ENCODE peak calls at places on chromosome 5, in nine cellular contexts. Q is Right ventricle myocardium inferior; G is activated CD8-positive, alpha-beta T cell treated with anti-CD3 and anti-CD28 coated beads for 36 hours; Z is heart right ventricle; K is A549; W is left colon; D is HepG2; A is pancreas; O is activated T-cell treated with anti-CD3 and anti-CD28 coated beads, Interleukin-2, amount 50 U/mL, for 72 hours. E is an unnamed sample.

GRCh38 chr5:111069839-111070238 is 1.7 kb upstream of the TSLP start:
- ATAC-seq in Q (no peak), G (no peak), Z (no peak), K (no peak), W (no peak), D (no peak), A (no peak), O (no peak), E (no peak)

GRCh38 chr5:52964138-52964537 is 25.0 kb upstream of the ITGA2 start:
- ATAC-seq in Q (no peak), G (no peak), Z (no peak), K (peak; percentile 78), W (peak; percentile 34), D (peak; percentile 94), A (no peak), O (no peak), E (peak; percentile 43)

GRCh38 chr5:138542956-138543729 is at the start of gene ETF1:
- ATAC-seq in Q (peak; percentile 96), G (peak; percentile 94), Z (peak; percentile 95), K (peak; percentile 83), W (peak; percentile 87), D (peak; percentile 92), A (peak; percentile 95), O (peak; percentile 91), E (peak; percentile 98)

GRCh38 chr5:101658433-101658832 is 637.7 kb downstream of the SLCO4C1 start:
- ATAC-seq in Q (no peak), G (no peak), Z (no peak), K (no peak), W (no peak), D (no peak), A (no peak), O (no peak), E (no peak)

GRCh38 chr5:17269201-17269600 is 51.8 kb downstream of the BASP1 start:
- ATAC-seq in Q (no peak), G (no peak), Z (no peak), K (no peak), W (no peak), D (no peak), A (no peak), O (no peak), E (no peak)

GRCh38 chr5:35863159-35863558 is 6.5 kb downstream of the IL7R start:
- ATAC-seq in Q (no peak), G (peak; percentile 52), Z (no peak), K (no peak), W (no peak), D (no peak), A (no peak), O (peak; percentile 69), E (peak; percentile 84)

GRCh38 chr5:123483446-123484077 is 28.4 kb upstream of the CSNK1G3 start:
- ATAC-seq in Q (no peak), G (no peak), Z (no peak), K (no peak), W (no peak), D (no peak), A (no peak), O (no peak), E (no peak)

GRCh38 chr5:40507095-40507494 is 172.6 kb upstream of the PTGER4 start:
- ATAC-seq in Q (no peak), G (peak; percentile 44), Z (no peak), K (no peak), W (no peak), D (no peak), A (no peak), O (no peak), E (no peak)

GRCh38 chr5:14153932-14154646 is 10.9 kb downstream of the TRIO start:
- ATAC-seq in Q (peak; percentile 92), G (no peak), Z (peak; percentile 95), K (peak; percentile 35), W (peak; percentile 94), D (no peak), A (peak; percentile 69), O (no peak), E (peak; percentile 45)

GRCh38 chr5:132310141-132310834 is 16.1 kb downstream of the SLC22A4 start:
- ATAC-seq in Q (peak; percentile 14), G (no peak), Z (no peak), K (no peak), W (peak; percentile 64), D (peak; percentile 37), A (no peak), O (no peak), E (no peak)

GRCh38 chr5:172082180-172082579 is 75.7 kb upstream of the FBXW11 start:
- ATAC-seq in Q (no peak), G (no peak), Z (no peak), K (no peak), W (no peak), D (no peak), A (no peak), O (no peak), E (no peak)

GRCh38 chr5:54013556-54014157 is 296.7 kb downstream of the ARL15 start:
- ATAC-seq in Q (no peak), G (peak; percentile 96), Z (no peak), K (peak; percentile 83), W (peak; percentile 50), D (no peak), A (peak; percentile 63), O (peak; percentile 96), E (peak; percentile 98)

GRCh38 chr5:142813208-142813607 is 43.0 kb downstream of the ARHGAP26 start:
- ATAC-seq in Q (peak; percentile 61), G (no peak), Z (peak; percentile 58), K (no peak), W (no peak), D (no peak), A (no peak), O (no peak), E (no peak)

GRCh38 chr5:150209020-150209635 is 19.3 kb downstream of the SLC6A7 start:
- ATAC-seq in Q (no peak), G (peak; percentile 74), Z (no peak), K (no peak), W (peak; percentile 69), D (no peak), A (peak; percentile 80), O (peak; percentile 67), E (peak; percentile 94)

GRCh38 chr5:137487600-137487999 is 11.5 kb downstream of the SPOCK1 start:
- ATAC-seq in Q (peak; percentile 64), G (no peak), Z (no peak), K (no peak), W (no peak), D (no peak), A (no peak), O (no peak), E (no peak)

GRCh38 chr5:136221340-136221739 is 28.4 kb upstream of the SMIM32 start:
- ATAC-seq in Q (no peak), G (no peak), Z (no peak), K (no peak), W (no peak), D (no peak), A (no peak), O (no peak), E (no peak)

GRCh38 chr5:131221888-131222287 is 42.0 kb upstream of the CDC42SE2 start:
- ATAC-seq in Q (no peak), G (no peak), Z (no peak), K (no peak), W (no peak), D (no peak), A (no peak), O (no peak), E (no peak)

GRCh38 chr5:7882926-7883325 is 14.0 kb downstream of the MTRR start:
- ATAC-seq in Q (no peak), G (no peak), Z (no peak), K (no peak), W (no peak), D (no peak), A (no peak), O (no peak), E (no peak)

GRCh38 chr5:149422429-149423286 is 43.6 kb upstream of the IL17B start:
- ATAC-seq in Q (peak; percentile 72), G (peak; percentile 53), Z (peak; percentile 76), K (peak; percentile 24), W (peak; percentile 36), D (peak; percentile 90), A (peak; percentile 43), O (no peak), E (peak; percentile 20)

GRCh38 chr5:163379298-163380155 is 57.9 kb upstream of the CCNG1 start:
- ATAC-seq in Q (no peak), G (no peak), Z (no peak), K (peak; percentile 95), W (peak; percentile 87), D (peak; percentile 57), A (peak; percentile 95), O (no peak), E (peak; percentile 86)

GRCh38 chr5:170639221-170639925 is 135.6 kb downstream of the KCNIP1 start:
- ATAC-seq in Q (no peak), G (no peak), Z (no peak), K (no peak), W (no peak), D (no peak), A (no peak), O (no peak), E (no peak)

GRCh38 chr5:2174572-2174971 is 291.8 kb upstream of the IRX4 start:
- ATAC-seq in Q (no peak), G (no peak), Z (no peak), K (no peak), W (no peak), D (no peak), A (no peak), O (no peak), E (no peak)

GRCh38 chr5:59021286-59021673 is 438.4 kb downstream of the RAB3C start:
- ATAC-seq in Q (no peak), G (peak; percentile 26), Z (peak; percentile 35), K (no peak), W (peak; percentile 86), D (no peak), A (peak; percentile 40), O (peak; percentile 42), E (no peak)

GRCh38 chr5:163436515-163436914 is 880 bp upstream of the CCNG1 start:
- ATAC-seq in Q (no peak), G (no peak), Z (no peak), K (no peak), W (no peak), D (no peak), A (no peak), O (no peak), E (no peak)

GRCh38 chr5:151643385-151643784 is 43.3 kb downstream of the SPARC start:
- ATAC-seq in Q (no peak), G (no peak), Z (no peak), K (no peak), W (no peak), D (no peak), A (no peak), O (no peak), E (no peak)

GRCh38 chr5:175306381-175306780 is 137.6 kb downstream of the DRD1 start:
- ATAC-seq in Q (no peak), G (no peak), Z (no peak), K (no peak), W (peak; percentile 87), D (no peak), A (no peak), O (no peak), E (no peak)

GRCh38 chr5:158326241-158326640 is 467.3 kb upstream of the CLINT1 start:
- ATAC-seq in Q (no peak), G (no peak), Z (no peak), K (no peak), W (no peak), D (no peak), A (no peak), O (no peak), E (no peak)

GRCh38 chr5:135242021-135242480 is 157.0 kb downstream of the MACROH2A1 start:
- ATAC-seq in Q (no peak), G (no peak), Z (peak; percentile 21), K (no peak), W (peak; percentile 54), D (no peak), A (no peak), O (no peak), E (peak; percentile 20)

GRCh38 chr5:91219141-91219802 is 163.8 kb downstream of the ARRDC3 start:
- ATAC-seq in Q (peak; percentile 89), G (no peak), Z (peak; percentile 70), K (peak; percentile 97), W (peak; percentile 96), D (no peak), A (peak; percentile 95), O (no peak), E (peak; percentile 98)

GRCh38 chr5:122471031-122471751 is 159.2 kb downstream of the SNCAIP start:
- ATAC-seq in Q (peak; percentile 31), G (no peak), Z (no peak), K (peak; percentile 54), W (no peak), D (no peak), A (no peak), O (no peak), E (no peak)

GRCh38 chr5:140213370-140213983 is 38.5 kb downstream of the CYSTM1 start:
- ATAC-seq in Q (no peak), G (peak; percentile 55), Z (no peak), K (no peak), W (no peak), D (no peak), A (no peak), O (peak; percentile 80), E (no peak)